ENCODE peak calls at places on chromosomes 13 and 19, in ten cellular contexts. J, P, G, K, B, H, L, E, R and M are unnamed samples.
A peak's percentile ranks its signal among the peaks of the same experiment; 100 is the strongest.

GRCh38 chr19:54881884-54882283 is 7.8 kb downstream of the FCAR start:
- DNase-seq in G (no peak), B (no peak), R (no peak), H (no peak), K (no peak), E (no peak), J (no peak), L (no peak), P (no peak), M (no peak)

GRCh38 chr19:6038634-6039405 is 60.9 kb upstream of the RANBP3 start:
- DNase-seq in E (no peak), L (no peak), J (no peak), G (no peak), P (no peak), K (no peak), H (peak; percentile 85), B (no peak), R (no peak), M (peak; percentile 73)

GRCh38 chr19:7226749-7227148 is 67.5 kb downstream of the INSR start:
- DNase-seq in B (no peak), G (no peak), J (no peak), H (no peak), E (peak; percentile 37), R (no peak), P (no peak), K (no peak), L (peak; percentile 77), M (no peak)

GRCh38 chr13:35818577-35819165 is 312.5 kb downstream of the DCLK1 start:
- DNase-seq in E (peak; percentile 70), P (no peak), R (no peak), L (peak; percentile 74), H (peak; percentile 35), G (peak; percentile 62), K (peak; percentile 72), J (no peak), B (no peak), M (no peak)

GRCh38 chr19:4714016-4714415 is 9.6 kb downstream of the DPP9 start:
- DNase-seq in J (no peak), P (no peak), E (no peak), B (no peak), H (no peak), R (no peak), L (no peak), G (no peak), K (no peak), M (no peak)

GRCh38 chr19:5586300-5587070 is 18.7 kb upstream of the TINCR start:
- DNase-seq in P (no peak), B (no peak), L (no peak), H (no peak), K (no peak), R (no peak), E (no peak), J (no peak), G (no peak), M (no peak)

GRCh38 chr13:53343345-53343744 is 314.7 kb downstream of the OLFM4 start:
- DNase-seq in K (no peak), R (no peak), B (no peak), E (no peak), G (no peak), H (no peak), J (no peak), P (no peak), L (no peak), M (no peak)

GRCh38 chr13:82747331-82747730 is 1134.9 kb downstream of the SLITRK1 start:
- DNase-seq in J (no peak), P (no peak), K (no peak), H (no peak), B (no peak), R (no peak), L (peak; percentile 20), E (no peak), G (no peak), M (no peak)

GRCh38 chr13:51494151-51494550 is 41.3 kb upstream of the INTS6 start:
- DNase-seq in H (no peak), G (no peak), K (peak; percentile 43), J (no peak), B (no peak), R (no peak), P (no peak), L (peak; percentile 61), E (peak; percentile 25), M (no peak)

GRCh38 chr13:98318263-98318878 is 141.3 kb upstream of the RNF113B start:
- DNase-seq in J (no peak), K (no peak), P (no peak), R (no peak), B (no peak), G (no peak), L (no peak), H (no peak), E (no peak), M (no peak)

GRCh38 chr13:80706164-80706471 is 365.2 kb upstream of the SPRY2 start:
- DNase-seq in G (no peak), B (no peak), E (no peak), K (no peak), L (no peak), J (no peak), H (no peak), P (no peak), R (no peak), M (no peak)

GRCh38 chr19:31220540-31220939 is 128.7 kb downstream of the TSHZ3 start:
- DNase-seq in G (no peak), B (no peak), P (no peak), J (no peak), H (no peak), E (no peak), R (no peak), K (peak; percentile 43), L (no peak), M (no peak)

GRCh38 chr19:2777952-2778683 is 5.0 kb downstream of the SGTA start:
- DNase-seq in H (no peak), L (no peak), K (no peak), R (no peak), P (no peak), G (no peak), J (no peak), E (no peak), B (no peak), M (no peak)

GRCh38 chr19:2779121-2779740 is 3.8 kb downstream of the SGTA start:
- DNase-seq in E (no peak), K (no peak), G (no peak), P (no peak), L (no peak), R (no peak), J (no peak), H (no peak), B (no peak), M (no peak)

GRCh38 chr19:2774953-2775555 is 8.0 kb downstream of the SGTA start:
- DNase-seq in L (no peak), H (no peak), R (no peak), G (no peak), B (no peak), P (no peak), K (no peak), E (no peak), J (no peak), M (no peak)

GRCh38 chr19:2774083-2774679 is 8.9 kb downstream of the SGTA start:
- DNase-seq in J (no peak), R (no peak), B (no peak), E (no peak), G (no peak), H (no peak), L (no peak), P (no peak), K (no peak), M (no peak)

GRCh38 chr19:2775556-2776430 is 7.3 kb downstream of the SGTA start:
- DNase-seq in P (peak; percentile 82), R (peak; percentile 50), G (peak; percentile 35), E (peak; percentile 54), K (peak; percentile 72), H (no peak), B (peak; percentile 42), J (peak; percentile 58), L (no peak), M (no peak)
- H3K4me3 ChIP-seq in P (no peak overlapping the region), R (no peak overlapping the region), G (no peak overlapping the region), E (no peak overlapping the region), K (no peak overlapping the region), H (no peak overlapping the region), B (no peak overlapping the region), J (no peak overlapping the region), L (no peak overlapping the region), M (no peak overlapping the region)

DNA sequence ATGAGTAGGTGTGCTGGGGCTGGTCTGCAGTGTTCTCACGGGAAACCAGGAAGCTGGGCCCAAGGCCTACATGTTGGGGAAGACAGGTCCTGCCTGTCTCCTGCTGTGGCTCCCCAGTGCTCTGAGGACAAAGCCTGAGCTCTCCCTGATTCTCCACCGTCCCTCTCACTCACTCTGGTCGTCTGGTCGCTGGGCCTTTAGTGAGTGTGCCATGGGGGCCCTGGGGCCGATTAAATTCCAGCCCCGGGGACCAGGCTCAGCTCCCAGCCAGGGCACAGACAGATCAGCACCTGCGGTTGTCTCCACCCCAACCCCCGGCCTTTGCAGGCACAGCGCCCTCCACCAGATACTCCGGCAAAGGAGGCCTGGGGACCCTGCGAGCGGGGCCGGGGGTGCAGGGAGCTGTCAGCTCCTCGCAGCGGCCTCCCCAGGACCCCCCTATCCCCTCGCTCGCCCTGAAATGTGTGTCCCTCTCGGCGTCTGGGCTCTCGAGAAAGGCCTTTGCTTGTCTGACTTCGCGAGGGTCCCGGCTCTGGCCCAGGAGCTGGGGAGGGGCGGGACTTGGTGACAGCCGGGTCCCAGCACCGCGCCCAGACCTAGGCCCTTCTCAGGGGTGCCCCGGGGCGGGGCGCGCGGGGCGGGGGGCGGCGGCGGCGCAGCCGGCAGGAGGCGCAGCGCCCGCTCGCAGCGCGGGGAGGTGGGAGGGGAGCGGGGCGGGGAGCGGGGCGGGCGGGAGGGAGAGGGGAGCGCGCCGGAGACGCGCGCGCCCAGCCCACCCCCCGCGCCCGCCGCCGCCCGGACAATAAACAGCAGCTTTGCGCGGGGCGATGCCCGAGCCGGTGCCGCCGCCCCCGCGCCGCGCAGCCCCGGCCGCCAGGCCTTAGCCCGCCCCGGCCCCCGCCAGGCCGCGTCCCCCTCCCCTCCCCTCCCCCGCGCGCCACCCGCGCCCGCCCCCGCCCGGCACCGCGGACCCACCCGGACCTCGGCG is at the start of gene PALM:
- DNase-seq in H (no peak), R (no peak), L (no peak), E (peak; percentile 38), J (no peak), K (no peak), P (no peak), G (peak; percentile 80), B (no peak), M (no peak)
- TF ChIP-seq CTCF in H (no peak), R (no peak), L (no peak), E (no peak), J (no peak), K (no peak), P (no peak), G (peak; percentile 31), B (no peak), M (no peak)

DNA sequence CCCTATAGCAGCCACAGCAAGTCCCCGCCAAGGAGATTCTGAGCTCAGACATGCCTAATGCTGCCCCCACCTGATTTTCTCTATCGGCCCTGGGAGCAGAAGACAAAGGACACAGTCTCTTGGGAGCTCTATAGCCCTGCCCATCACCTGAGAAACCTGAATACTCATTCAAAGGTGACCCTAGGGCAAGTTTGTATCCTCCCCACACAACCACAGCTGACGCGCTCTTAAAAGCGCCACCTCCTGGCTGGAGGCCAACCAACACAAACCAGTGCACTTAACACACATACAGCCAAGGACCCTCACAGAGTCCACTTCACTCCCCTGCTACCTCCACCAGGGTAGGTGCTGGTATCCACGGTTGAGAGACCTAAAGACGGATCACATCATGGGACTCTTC is 8.8 kb upstream of the IGFL4 start:
- DNase-seq in G (no peak), E (no peak), R (no peak), H (peak; percentile 3), P (no peak), B (no peak), J (no peak), K (no peak), L (no peak), M (no peak)
- H3K4me3 ChIP-seq in G (no peak overlapping the region), E (no peak overlapping the region), R (no peak overlapping the region), H (no peak overlapping the region), P (no peak overlapping the region), B (no peak overlapping the region), J (no peak overlapping the region), K (no peak overlapping the region), L (no peak overlapping the region), M (no peak overlapping the region)

GRCh38 chr19:47430041-47430802 is 10.9 kb upstream of the MEIS3 start:
- DNase-seq in H (peak; percentile 38), E (peak; percentile 71), B (no peak), L (peak; percentile 28), J (peak; percentile 75), P (no peak), K (peak; percentile 62), G (peak; percentile 80), R (no peak), M (no peak)
- TF ChIP-seq CTCF in H (no peak), E (peak; percentile 16), B (peak; percentile 42), L (peak; percentile 13), J (no peak), P (peak; percentile 35), K (no peak), G (no peak), R (peak; percentile 15), M (no peak)